ENCODE peak calls at places on chromosome 10, in nine cellular contexts. C, I, F, H, N, A, L, M and G are unnamed samples.

GRCh38 chr10:105473170-105473569 is 832.1 kb downstream of the SORCS3 start:
- DNase-seq in N (no peak), A (no peak), I (no peak), C (no peak), L (no peak), M (no peak), H (no peak), F (no peak), G (peak; percentile 52)

GRCh38 chr10:112137381-112137987 is 46.1 kb downstream of the GPAM start:
- DNase-seq in F (peak; percentile 44), I (peak; percentile 68), M (peak; percentile 68), N (peak; percentile 16), A (peak; percentile 63), L (peak; percentile 68), C (peak; percentile 58), H (no peak), G (peak; percentile 9)

GRCh38 chr10:48506147-48506917 is 98.5 kb downstream of the ARHGAP22 start:
- DNase-seq in C (no peak), M (peak; percentile 69), N (no peak), A (peak; percentile 66), I (no peak), H (no peak), F (no peak), L (peak; percentile 31), G (no peak)

GRCh38 chr10:13815766-13816165 is 229.0 kb downstream of the PRPF18 start:
- DNase-seq in L (peak; percentile 65), M (peak; percentile 67), C (no peak), H (no peak), F (no peak), N (no peak), I (no peak), A (no peak), G (no peak)

GRCh38 chr10:69572159-69573055 is 815 bp downstream of the NEUROG3 start:
- DNase-seq in N (no peak), I (no peak), A (peak; percentile 16), C (no peak), H (no peak), F (no peak), L (no peak), M (no peak), G (no peak)

GRCh38 chr10:98852686-98853085 is 383.0 kb downstream of the HPSE2 start:
- DNase-seq in A (peak; percentile 2), F (no peak), C (no peak), H (no peak), M (no peak), L (no peak), I (no peak), N (no peak), G (no peak)

GRCh38 chr10:32538256-32538655 is 92.3 kb downstream of the CCDC7 start:
- DNase-seq in I (no peak), L (no peak), A (no peak), F (no peak), N (no peak), H (no peak), M (no peak), C (no peak), G (no peak)

GRCh38 chr10:11046766-11047165 is 29.1 kb downstream of the CELF2 start:
- DNase-seq in M (peak; percentile 38), C (no peak), F (no peak), H (no peak), A (no peak), I (no peak), L (no peak), N (no peak), G (no peak)

GRCh38 chr10:16119445-16119844 is 259.1 kb upstream of the MINDY3 start:
- DNase-seq in C (no peak), H (no peak), N (no peak), L (no peak), M (no peak), I (no peak), F (no peak), A (no peak), G (no peak)

GRCh38 chr10:133445268-133445732 is 8.4 kb upstream of the SCART1 start:
- DNase-seq in I (no peak), A (no peak), M (no peak), C (peak; percentile 6), N (no peak), H (no peak), F (peak; percentile 3), L (no peak), G (no peak)

GRCh38 chr10:99742240-99742639 is 10.2 kb downstream of the CUTC start:
- DNase-seq in I (no peak), M (no peak), L (no peak), A (no peak), C (no peak), H (no peak), N (no peak), F (no peak), G (no peak)

GRCh38 chr10:122060250-122060649 is 71.3 kb downstream of the TACC2 start:
- DNase-seq in L (peak; percentile 10), N (no peak), M (no peak), C (peak; percentile 9), I (no peak), H (no peak), A (no peak), F (no peak), G (no peak)

GRCh38 chr10:42475168-42476098 is 162.9 kb downstream of the ZNF33B start:
- DNase-seq in F (no peak), H (no peak), N (no peak), I (no peak), M (peak; percentile 49), C (no peak), A (no peak), L (peak; percentile 11), G (no peak)
- H3K4me3 ChIP-seq in F (peak overlapping the region; percentile 13), H (peak overlapping the region; percentile 71), N (peak overlapping the region; percentile 55), I (no peak overlapping the region), M (peak overlapping the region; percentile 53), C (peak overlapping the region; percentile 4), A (no peak overlapping the region), L (peak overlapping the region; percentile 29), G (peak overlapping the region; percentile 53)

GRCh38 chr10:3728563-3728962 is 56.4 kb downstream of the KLF6 start:
- DNase-seq in M (no peak), F (no peak), H (no peak), N (no peak), L (no peak), C (no peak), I (no peak), A (no peak), G (no peak)
- TF ChIP-seq CTCF in M (no peak), F (no peak), H (no peak), N (no peak), L (no peak), C (no peak), I (no peak), A (no peak), G (no peak)

GRCh38 chr10:75402486-75403143 is 1.1 kb upstream of the ZNF503 start:
- DNase-seq in F (peak; percentile 52), L (no peak), N (no peak), M (no peak), C (no peak), H (no peak), I (no peak), A (no peak), G (no peak)

GRCh38 chr10:75405201-75406143 is 3.9 kb upstream of the ZNF503 start:
- DNase-seq in L (no peak), N (no peak), F (peak; percentile 62), A (no peak), H (no peak), M (no peak), C (no peak), I (no peak), G (no peak)

GRCh38 chr10:75404335-75405200 is 3.0 kb upstream of the ZNF503 start:
- DNase-seq in H (no peak), I (no peak), C (no peak), N (no peak), M (no peak), A (no peak), F (peak; percentile 66), L (no peak), G (no peak)

GRCh38 chr10:75403144-75404022 is 1.8 kb upstream of the ZNF503 start:
- DNase-seq in C (no peak), L (no peak), F (peak; percentile 45), A (no peak), H (no peak), M (no peak), N (no peak), I (no peak), G (no peak)

GRCh38 chr10:75404023-75404334 is 2.4 kb upstream of the ZNF503 start:
- DNase-seq in L (no peak), C (no peak), M (no peak), N (no peak), A (no peak), F (no peak), I (no peak), H (no peak), G (no peak)
- H3K4me3 ChIP-seq in L (peak overlapping the region; percentile 96), C (peak overlapping the region; percentile 71), M (peak overlapping the region; percentile 96), N (peak overlapping the region; percentile 100), A (peak overlapping the region; percentile 14), F (peak overlapping the region; percentile 98), I (no peak overlapping the region), H (peak overlapping the region; percentile 84), G (peak overlapping the region; percentile 98)

GRCh38 chr10:29238531-29239080 is 50.3 kb upstream of the LYZL1 start:
- DNase-seq in F (no peak), A (no peak), L (no peak), C (no peak), M (no peak), H (no peak), I (no peak), N (no peak), G (peak; percentile 44)

GRCh38 chr10:29237786-29238185 is 51.1 kb upstream of the LYZL1 start:
- DNase-seq in I (no peak), F (no peak), A (no peak), M (no peak), H (no peak), L (no peak), C (no peak), N (no peak), G (no peak)

GRCh38 chr10:29240991-29241660 is 47.7 kb upstream of the LYZL1 start:
- DNase-seq in H (no peak), M (no peak), I (no peak), N (no peak), L (no peak), F (no peak), A (no peak), C (no peak), G (no peak)

GRCh38 chr10:29241925-29242324 is 46.9 kb upstream of the LYZL1 start:
- DNase-seq in H (no peak), L (no peak), C (no peak), F (no peak), A (no peak), M (no peak), I (no peak), N (no peak), G (no peak)

DNA sequence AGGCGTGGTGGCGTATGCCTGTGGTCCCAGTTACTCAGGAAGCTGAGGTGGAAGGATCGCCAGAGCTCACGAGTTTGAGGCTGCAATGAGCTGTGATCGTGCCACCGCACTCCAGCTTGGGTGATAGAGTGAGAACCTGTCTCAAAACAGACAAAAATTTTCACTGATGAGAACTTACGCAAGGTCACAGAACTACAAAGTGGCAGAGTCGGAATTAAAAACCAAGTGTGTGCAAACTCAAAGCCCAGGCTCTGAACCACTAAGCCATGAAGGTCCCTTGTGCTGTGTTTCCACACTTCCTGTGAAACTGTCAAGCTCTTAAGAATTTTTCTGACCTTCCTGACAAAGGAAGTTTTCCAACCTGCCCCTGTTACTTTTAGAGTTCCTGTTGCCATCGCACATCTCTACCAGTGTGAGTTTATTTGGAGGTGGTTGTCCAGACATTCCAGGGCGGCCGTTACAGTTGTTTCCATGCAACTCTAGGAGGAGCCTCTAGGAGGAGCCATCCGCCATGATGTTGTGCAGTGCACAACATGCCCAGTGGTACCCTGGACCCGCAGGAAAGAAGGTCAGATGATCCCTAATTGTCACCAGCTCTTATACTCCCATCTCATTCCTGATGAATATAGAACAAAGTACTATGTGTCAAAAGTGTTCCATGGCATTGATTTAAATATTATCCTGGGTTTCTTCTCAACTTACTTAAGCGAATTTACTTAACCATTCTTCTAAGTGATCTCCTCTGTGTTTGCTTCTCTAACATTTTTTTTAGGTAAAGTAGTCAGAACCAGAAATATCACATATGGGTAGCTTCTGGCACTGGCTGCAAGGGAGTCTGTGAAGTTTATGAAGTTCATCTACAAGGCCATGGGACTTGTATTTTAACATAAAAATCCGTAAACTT is 49.0 kb upstream of the LYZL1 start:
- DNase-seq in F (no peak), A (peak; percentile 48), H (no peak), M (peak; percentile 26), L (peak; percentile 31), I (no peak), N (no peak), C (no peak), G (no peak)
- TF ChIP-seq CTCF in F (peak; percentile 35), A (peak; percentile 72), H (no peak), M (peak; percentile 66), L (peak; percentile 80), I (peak; percentile 57), N (peak; percentile 51), C (peak; percentile 34), G (peak; percentile 49)